ENCODE peak calls at places on chromosomes 5 and 9, in seven cellular contexts. X is endodermal cell, A is cardiac muscle cell, O is fibroblast of lung, T is A673, E is IMR-90, M is Peyer's patch. D is an unnamed sample.

GRCh38 chr9:98057095-98057799 is 715 bp downstream of the NANS start:
- DNase-seq in X (no peak), A (no peak), O (peak; percentile 14), T (peak; percentile 24), E (peak; percentile 13), M (no peak), D (no peak)

GRCh38 chr5:6453937-6454560 is 5.4 kb downstream of the UBE2QL1 start:
- DNase-seq in X (no peak), A (no peak), O (no peak), T (no peak), E (no peak), M (no peak), D (peak; percentile 67)

GRCh38 chr5:74054139-74054538 is 428.1 kb downstream of the ARHGEF28 start:
- DNase-seq in X (no peak), A (no peak), O (no peak), T (peak; percentile 19), E (no peak), M (no peak), D (no peak)

GRCh38 chr5:16932401-16932800 is 3.7 kb downstream of the MYO10 start:
- DNase-seq in X (no peak), A (no peak), O (no peak), T (no peak), E (no peak), M (no peak), D (no peak)

GRCh38 chr5:76114192-76114795 is 31.1 kb downstream of the SV2C start:
- DNase-seq in X (no peak), A (no peak), O (no peak), T (peak; percentile 18), E (no peak), M (no peak), D (no peak)

GRCh38 chr5:76292923-76293322 is 110.2 kb upstream of the IQGAP2 start:
- DNase-seq in X (no peak), A (no peak), O (no peak), T (no peak), E (no peak), M (no peak), D (no peak)

GRCh38 chr5:78518365-78519197 is 130.0 kb downstream of the LHFPL2 start:
- DNase-seq in X (peak; percentile 75), A (peak; percentile 36), O (peak; percentile 83), T (no peak), E (peak; percentile 96), M (peak; percentile 83), D (no peak)

GRCh38 chr9:128902351-128903078 is 18.3 kb upstream of the PHYHD1 start:
- DNase-seq in X (no peak), A (no peak), O (no peak), T (no peak), E (no peak), M (peak; percentile 80), D (no peak)

GRCh38 chr5:171318026-171318425 is 9.0 kb downstream of the TLX3 start:
- DNase-seq in X (peak; percentile 85), A (no peak), O (no peak), T (no peak), E (no peak), M (no peak), D (no peak)

GRCh38 chr9:125375820-125376219 is 114.2 kb downstream of the GAPVD1 start:
- DNase-seq in X (no peak), A (no peak), O (no peak), T (no peak), E (no peak), M (no peak), D (no peak)

GRCh38 chr9:6757988-6758417 is 230 bp downstream of the KDM4C start:
- DNase-seq in X (peak; percentile 99), A (no peak), O (no peak), T (no peak), E (no peak), M (no peak), D (no peak)

GRCh38 chr5:17203329-17204132 is 13.9 kb upstream of the BASP1 start:
- DNase-seq in X (peak; percentile 71), A (peak; percentile 73), O (peak; percentile 88), T (peak; percentile 91), E (peak; percentile 86), M (no peak), D (no peak)

GRCh38 chr5:122333564-122333963 is 21.5 kb downstream of the SNCAIP start:
- DNase-seq in X (no peak), A (no peak), O (peak; percentile 39), T (peak; percentile 6), E (peak; percentile 40), M (no peak), D (no peak)

GRCh38 chr5:77844408-77845272 is 68.5 kb upstream of the TBCA start:
- DNase-seq in X (peak; percentile 63), A (peak; percentile 32), O (peak; percentile 30), T (no peak), E (no peak), M (no peak), D (no peak)

GRCh38 chr9:117290809-117291208 is 124.0 kb downstream of the ASTN2 start:
- DNase-seq in X (no peak), A (no peak), O (no peak), T (no peak), E (peak; percentile 4), M (no peak), D (no peak)

GRCh38 chr9:88733651-88734470 is 198.9 kb downstream of the NXNL2 start:
- DNase-seq in X (no peak), A (no peak), O (peak; percentile 85), T (peak; percentile 83), E (peak; percentile 60), M (no peak), D (no peak)

GRCh38 chr9:124559871-124560270 is 52.7 kb upstream of the NR5A1 start:
- DNase-seq in X (no peak), A (no peak), O (peak; percentile 59), T (peak; percentile 11), E (peak; percentile 88), M (no peak), D (no peak)

GRCh38 chr9:88748566-88749238 is 213.7 kb downstream of the NXNL2 start:
- DNase-seq in X (no peak), A (no peak), O (peak; percentile 85), T (peak; percentile 48), E (peak; percentile 81), M (no peak), D (no peak)

GRCh38 chr5:176578391-176578808 is 29.3 kb downstream of the CDHR2 start:
- DNase-seq in X (peak; percentile 96), A (peak; percentile 53), O (peak; percentile 26), T (no peak), E (peak; percentile 38), M (peak; percentile 60), D (no peak)

GRCh38 chr9:93300585-93301081 is 116.7 kb downstream of the WNK2 start:
- DNase-seq in X (peak; percentile 41), A (no peak), O (no peak), T (no peak), E (no peak), M (peak; percentile 86), D (peak; percentile 82)

GRCh38 chr5:142866563-142867275 is 96.5 kb downstream of the ARHGAP26 start:
- DNase-seq in X (peak; percentile 84), A (peak; percentile 72), O (peak; percentile 80), T (peak; percentile 73), E (peak; percentile 73), M (no peak), D (no peak)

GRCh38 chr9:88418025-88418424 is 29.8 kb downstream of the SPIN1 start:
- DNase-seq in X (peak; percentile 74), A (no peak), O (no peak), T (no peak), E (no peak), M (no peak), D (no peak)

GRCh38 chr5:96292582-96293247 is 140.3 kb downstream of the PCSK1 start:
- DNase-seq in X (no peak), A (no peak), O (peak; percentile 65), T (no peak), E (no peak), M (no peak), D (no peak)

GRCh38 chr9:111622626-111623025 is 8.5 kb upstream of the DNAJC25 start:
- DNase-seq in X (no peak), A (no peak), O (peak; percentile 93), T (peak; percentile 63), E (peak; percentile 83), M (no peak), D (no peak)

GRCh38 chr5:43730832-43731342 is 127.9 kb downstream of the NNT start:
- DNase-seq in X (no peak), A (no peak), O (peak; percentile 27), T (no peak), E (no peak), M (no peak), D (no peak)

GRCh38 chr5:14443665-14444064 is 137.9 kb upstream of the OTULINL start:
- DNase-seq in X (no peak), A (no peak), O (no peak), T (no peak), E (no peak), M (no peak), D (no peak)
- H3K4me3 ChIP-seq in X (no peak overlapping the region), A (no peak overlapping the region), O (no peak overlapping the region), T (no peak overlapping the region), E (no peak overlapping the region), M (no peak overlapping the region), D (no peak overlapping the region)

DNA sequence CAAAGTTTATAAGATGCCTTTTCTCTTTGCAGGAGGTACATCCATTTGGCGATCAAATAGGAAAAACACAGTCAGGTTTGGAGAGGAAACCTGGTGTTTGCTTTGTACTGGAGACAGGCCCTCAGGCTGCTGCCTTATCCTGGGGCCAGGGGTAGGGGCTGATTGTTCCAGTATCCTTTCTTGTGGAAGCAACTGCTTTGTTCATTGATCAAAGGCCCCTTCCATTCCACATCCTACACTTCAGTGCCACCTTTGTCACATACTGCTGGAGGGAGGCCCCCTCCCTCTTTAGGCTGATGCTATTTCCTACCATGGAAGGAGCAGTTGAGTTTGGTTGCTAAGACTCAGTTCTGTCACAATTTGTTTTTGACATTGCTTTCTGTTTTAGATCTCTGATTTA is 778.1 kb downstream of the TLR4 start:
- DNase-seq in X (no peak), A (no peak), O (no peak), T (no peak), E (no peak), M (no peak), D (no peak)
- H3K4me1 ChIP-seq in X (no peaks in the 10 kb centered on the region), A (no peaks in the 10 kb centered on the region), O (no peaks in the 10 kb centered on the region), T (no peaks in the 10 kb centered on the region), E (no peaks in the 10 kb centered on the region), M (no peaks in the 10 kb centered on the region), D (no peaks in the 10 kb centered on the region)

GRCh38 chr5:173324115-173325001 is 3.9 kb downstream of the STC2 start:
- DNase-seq in X (peak; percentile 52), A (no peak), O (peak; percentile 97), T (peak; percentile 92), E (peak; percentile 89), M (no peak), D (no peak)
- H3K27me3 ChIP-seq in X (peaks cover 51% of the 10 kb centered on the region), A (no peaks in the 10 kb centered on the region), O (no peaks in the 10 kb centered on the region), T (no peaks in the 10 kb centered on the region), E (no peaks in the 10 kb centered on the region), M (peaks cover 8% of the 10 kb centered on the region), D (peaks cover 5% of the 10 kb centered on the region)

DNA sequence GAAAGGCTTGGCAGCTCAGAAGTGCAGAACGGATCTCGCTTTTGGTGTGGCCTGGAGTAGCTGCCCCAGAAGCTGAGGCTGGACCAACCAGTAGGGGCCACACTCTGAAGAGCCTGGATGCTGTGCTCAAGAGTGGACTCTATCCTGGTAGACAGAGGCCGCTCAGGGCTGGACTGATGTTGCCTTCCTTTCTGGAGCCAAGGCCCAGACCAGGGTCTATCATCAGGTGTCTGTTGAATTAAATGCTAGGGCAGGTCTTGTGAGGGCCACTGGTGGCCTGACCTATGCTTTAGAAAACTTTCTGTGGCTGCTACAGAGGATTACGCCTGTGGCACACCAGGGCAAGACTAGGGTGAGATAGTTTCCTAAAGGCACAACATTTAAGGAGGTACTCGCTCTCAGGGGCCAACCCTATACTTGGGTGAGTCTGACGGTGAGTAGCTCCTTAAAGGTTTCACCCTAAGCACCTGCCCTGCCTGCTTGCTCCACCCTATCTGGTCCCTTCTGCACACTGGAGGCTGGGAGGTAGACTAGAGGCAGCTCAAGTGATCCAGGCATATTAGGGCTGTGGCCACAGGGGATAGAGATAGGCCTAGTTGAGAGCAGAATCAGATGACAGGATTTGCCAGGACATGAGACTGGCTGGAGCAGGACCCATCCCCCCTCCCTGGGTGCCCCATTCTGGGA is 9.8 kb upstream of the IRF1 start:
- DNase-seq in X (peak; percentile 48), A (no peak), O (no peak), T (no peak), E (no peak), M (peak; percentile 60), D (no peak)
- H3K4me3 ChIP-seq in X (no peak overlapping the region), A (no peak overlapping the region), O (no peak overlapping the region), T (no peak overlapping the region), E (no peak overlapping the region), M (no peak overlapping the region), D (no peak overlapping the region)